ENCODE peak calls at places on chromosomes 7 and 10, in eight cellular contexts. One of them, this sample, is unnamed.

GRCh38 chr10:126568809-126569208 is 101.7 kb downstream of the C10orf90 start:
- DNase-seq in body of pancreas: no peak
- DNase-seq in psoas muscle: no peak
- DNase-seq in brain microvascular endothelial cell: no peak
- DNase-seq in fibroblast of pulmonary artery: no peak
- DNase-seq in foreskin fibroblast: no peak
- DNase-seq in lower lobe of right lung: no peak
- DNase-seq in heart right ventricle: no peak
- DNase-seq in this sample: no peak

GRCh38 chr7:51226042-51226755 is 90.4 kb downstream of the COBL start:
- DNase-seq in body of pancreas: no peak
- DNase-seq in psoas muscle: no peak
- DNase-seq in brain microvascular endothelial cell: no peak
- DNase-seq in fibroblast of pulmonary artery: no peak
- DNase-seq in foreskin fibroblast: no peak
- DNase-seq in lower lobe of right lung: no peak
- DNase-seq in heart right ventricle: no peak
- DNase-seq in this sample: no peak

GRCh38 chr7:85851571-85852193 is 664.8 kb upstream of the SEMA3D start:
- DNase-seq in body of pancreas: no peak
- DNase-seq in psoas muscle: no peak
- DNase-seq in brain microvascular endothelial cell: no peak
- DNase-seq in fibroblast of pulmonary artery: peak
- DNase-seq in foreskin fibroblast: peak
- DNase-seq in lower lobe of right lung: no peak
- DNase-seq in heart right ventricle: no peak
- DNase-seq in this sample: no peak

GRCh38 chr10:72503241-72503640 is 122.6 kb downstream of the MICU1 start:
- DNase-seq in body of pancreas: peak
- DNase-seq in psoas muscle: no peak
- DNase-seq in brain microvascular endothelial cell: peak
- DNase-seq in fibroblast of pulmonary artery: peak
- DNase-seq in foreskin fibroblast: peak
- DNase-seq in lower lobe of right lung: no peak
- DNase-seq in heart right ventricle: no peak
- DNase-seq in this sample: no peak

GRCh38 chr7:26291699-26292538 is at the start of gene SNX10:
- DNase-seq in body of pancreas: peak
- DNase-seq in psoas muscle: peak
- DNase-seq in brain microvascular endothelial cell: no peak
- DNase-seq in fibroblast of pulmonary artery: no peak
- DNase-seq in foreskin fibroblast: no peak
- DNase-seq in lower lobe of right lung: peak
- DNase-seq in heart right ventricle: peak
- DNase-seq in this sample: peak

GRCh38 chr7:25653412-25653811 is 425.1 kb upstream of the NPVF start:
- DNase-seq in body of pancreas: no peak
- DNase-seq in psoas muscle: no peak
- DNase-seq in brain microvascular endothelial cell: no peak
- DNase-seq in fibroblast of pulmonary artery: no peak
- DNase-seq in foreskin fibroblast: no peak
- DNase-seq in lower lobe of right lung: no peak
- DNase-seq in heart right ventricle: no peak
- DNase-seq in this sample: no peak

GRCh38 chr10:118913825-118914224 is 115.7 kb upstream of the NANOS1 start:
- DNase-seq in body of pancreas: no peak
- DNase-seq in psoas muscle: no peak
- DNase-seq in brain microvascular endothelial cell: no peak
- DNase-seq in fibroblast of pulmonary artery: no peak
- DNase-seq in foreskin fibroblast: no peak
- DNase-seq in lower lobe of right lung: no peak
- DNase-seq in heart right ventricle: peak
- DNase-seq in this sample: no peak

GRCh38 chr7:52726986-52727385 is 308.4 kb upstream of the POM121L12 start:
- DNase-seq in body of pancreas: no peak
- DNase-seq in psoas muscle: no peak
- DNase-seq in brain microvascular endothelial cell: no peak
- DNase-seq in fibroblast of pulmonary artery: no peak
- DNase-seq in foreskin fibroblast: no peak
- DNase-seq in lower lobe of right lung: no peak
- DNase-seq in heart right ventricle: no peak
- DNase-seq in this sample: no peak

GRCh38 chr10:62811159-62811875 is 4.8 kb downstream of the EGR2 start:
- DNase-seq in body of pancreas: no peak
- DNase-seq in psoas muscle: no peak
- DNase-seq in brain microvascular endothelial cell: no peak
- DNase-seq in fibroblast of pulmonary artery: no peak
- DNase-seq in foreskin fibroblast: no peak
- DNase-seq in lower lobe of right lung: no peak
- DNase-seq in heart right ventricle: no peak
- DNase-seq in this sample: no peak

GRCh38 chr10:77361426-77361825 is 276.2 kb downstream of the KCNMA1 start:
- DNase-seq in body of pancreas: no peak
- DNase-seq in psoas muscle: no peak
- DNase-seq in brain microvascular endothelial cell: no peak
- DNase-seq in fibroblast of pulmonary artery: no peak
- DNase-seq in foreskin fibroblast: no peak
- DNase-seq in lower lobe of right lung: no peak
- DNase-seq in heart right ventricle: no peak
- DNase-seq in this sample: no peak

GRCh38 chr10:79090134-79090803 is 21.5 kb downstream of the ZMIZ1 start:
- DNase-seq in body of pancreas: no peak
- DNase-seq in psoas muscle: no peak
- DNase-seq in brain microvascular endothelial cell: no peak
- DNase-seq in fibroblast of pulmonary artery: peak
- DNase-seq in foreskin fibroblast: no peak
- DNase-seq in lower lobe of right lung: no peak
- DNase-seq in heart right ventricle: no peak
- DNase-seq in this sample: no peak

GRCh38 chr10:24882047-24882698 is 70.2 kb downstream of the PRTFDC1 start:
- DNase-seq in body of pancreas: peak
- DNase-seq in psoas muscle: no peak
- DNase-seq in brain microvascular endothelial cell: peak
- DNase-seq in fibroblast of pulmonary artery: peak
- DNase-seq in foreskin fibroblast: no peak
- DNase-seq in lower lobe of right lung: no peak
- DNase-seq in heart right ventricle: no peak
- DNase-seq in this sample: no peak

GRCh38 chr7:117137868-117138267 is 184.6 kb downstream of the ST7 start:
- DNase-seq in body of pancreas: no peak
- DNase-seq in psoas muscle: no peak
- DNase-seq in brain microvascular endothelial cell: no peak
- DNase-seq in fibroblast of pulmonary artery: no peak
- DNase-seq in foreskin fibroblast: no peak
- DNase-seq in lower lobe of right lung: no peak
- DNase-seq in heart right ventricle: no peak
- DNase-seq in this sample: no peak

GRCh38 chr10:47303105-47303504 is 3.1 kb downstream of the GDF10 start:
- DNase-seq in body of pancreas: no peak
- DNase-seq in psoas muscle: no peak
- DNase-seq in brain microvascular endothelial cell: no peak
- DNase-seq in fibroblast of pulmonary artery: no peak
- DNase-seq in foreskin fibroblast: no peak
- DNase-seq in lower lobe of right lung: no peak
- DNase-seq in heart right ventricle: no peak
- DNase-seq in this sample: no peak

GRCh38 chr10:47299989-47300931 is at the start of gene GDF10:
- DNase-seq in body of pancreas: peak
- DNase-seq in psoas muscle: no peak
- DNase-seq in brain microvascular endothelial cell: no peak
- DNase-seq in fibroblast of pulmonary artery: no peak
- DNase-seq in foreskin fibroblast: no peak
- DNase-seq in lower lobe of right lung: no peak
- DNase-seq in heart right ventricle: no peak
- DNase-seq in this sample: no peak

GRCh38 chr10:47303866-47304265 is 3.9 kb downstream of the GDF10 start:
- DNase-seq in body of pancreas: no peak
- DNase-seq in psoas muscle: no peak
- DNase-seq in brain microvascular endothelial cell: no peak
- DNase-seq in fibroblast of pulmonary artery: no peak
- DNase-seq in foreskin fibroblast: no peak
- DNase-seq in lower lobe of right lung: no peak
- DNase-seq in heart right ventricle: no peak
- DNase-seq in this sample: no peak

GRCh38 chr10:47299611-47299988 is 397 bp upstream of the GDF10 start:
- DNase-seq in body of pancreas: no peak
- DNase-seq in psoas muscle: no peak
- DNase-seq in brain microvascular endothelial cell: no peak
- DNase-seq in fibroblast of pulmonary artery: no peak
- DNase-seq in foreskin fibroblast: no peak
- DNase-seq in lower lobe of right lung: no peak
- DNase-seq in heart right ventricle: no peak
- DNase-seq in this sample: no peak

GRCh38 chr10:47301833-47302232 is 1.8 kb downstream of the GDF10 start:
- DNase-seq in body of pancreas: peak
- DNase-seq in psoas muscle: no peak
- DNase-seq in brain microvascular endothelial cell: no peak
- DNase-seq in fibroblast of pulmonary artery: no peak
- DNase-seq in foreskin fibroblast: no peak
- DNase-seq in lower lobe of right lung: no peak
- DNase-seq in heart right ventricle: no peak
- DNase-seq in this sample: no peak
- H3K4me3 ChIP-seq in body of pancreas: no peak
- H3K4me3 ChIP-seq in psoas muscle: no peak
- H3K4me3 ChIP-seq in brain microvascular endothelial cell: no peak
- H3K4me3 ChIP-seq in fibroblast of pulmonary artery: no peak
- H3K4me3 ChIP-seq in foreskin fibroblast: no peak
- H3K4me3 ChIP-seq in lower lobe of right lung: peak
- H3K4me3 ChIP-seq in heart right ventricle: no peak
- H3K4me3 ChIP-seq in this sample: peak

GRCh38 chr7:101216860-101217387 is 457 bp downstream of the PLOD3 start:
- DNase-seq in body of pancreas: no peak
- DNase-seq in psoas muscle: no peak
- DNase-seq in brain microvascular endothelial cell: no peak
- DNase-seq in fibroblast of pulmonary artery: peak
- DNase-seq in foreskin fibroblast: no peak
- DNase-seq in lower lobe of right lung: no peak
- DNase-seq in heart right ventricle: no peak
- DNase-seq in this sample: no peak
- TF ChIP-seq CTCF in body of pancreas: no peak
- TF ChIP-seq CTCF in psoas muscle: peak
- TF ChIP-seq CTCF in brain microvascular endothelial cell: no peak
- TF ChIP-seq CTCF in fibroblast of pulmonary artery: no peak
- TF ChIP-seq CTCF in foreskin fibroblast: peak
- TF ChIP-seq CTCF in lower lobe of right lung: no peak
- TF ChIP-seq CTCF in heart right ventricle: no peak
- TF ChIP-seq CTCF in this sample: no peak

GRCh38 chr7:127791790-127792189 is 139.8 kb downstream of the SND1 start:
- DNase-seq in body of pancreas: no peak
- DNase-seq in psoas muscle: no peak
- DNase-seq in brain microvascular endothelial cell: no peak
- DNase-seq in fibroblast of pulmonary artery: peak
- DNase-seq in foreskin fibroblast: no peak
- DNase-seq in lower lobe of right lung: no peak
- DNase-seq in heart right ventricle: no peak
- DNase-seq in this sample: no peak
- H3K4me3 ChIP-seq in body of pancreas: no peak
- H3K4me3 ChIP-seq in psoas muscle: no peak
- H3K4me3 ChIP-seq in brain microvascular endothelial cell: no peak
- H3K4me3 ChIP-seq in fibroblast of pulmonary artery: no peak
- H3K4me3 ChIP-seq in foreskin fibroblast: no peak
- H3K4me3 ChIP-seq in lower lobe of right lung: no peak
- H3K4me3 ChIP-seq in heart right ventricle: no peak
- H3K4me3 ChIP-seq in this sample: no peak

DNA sequence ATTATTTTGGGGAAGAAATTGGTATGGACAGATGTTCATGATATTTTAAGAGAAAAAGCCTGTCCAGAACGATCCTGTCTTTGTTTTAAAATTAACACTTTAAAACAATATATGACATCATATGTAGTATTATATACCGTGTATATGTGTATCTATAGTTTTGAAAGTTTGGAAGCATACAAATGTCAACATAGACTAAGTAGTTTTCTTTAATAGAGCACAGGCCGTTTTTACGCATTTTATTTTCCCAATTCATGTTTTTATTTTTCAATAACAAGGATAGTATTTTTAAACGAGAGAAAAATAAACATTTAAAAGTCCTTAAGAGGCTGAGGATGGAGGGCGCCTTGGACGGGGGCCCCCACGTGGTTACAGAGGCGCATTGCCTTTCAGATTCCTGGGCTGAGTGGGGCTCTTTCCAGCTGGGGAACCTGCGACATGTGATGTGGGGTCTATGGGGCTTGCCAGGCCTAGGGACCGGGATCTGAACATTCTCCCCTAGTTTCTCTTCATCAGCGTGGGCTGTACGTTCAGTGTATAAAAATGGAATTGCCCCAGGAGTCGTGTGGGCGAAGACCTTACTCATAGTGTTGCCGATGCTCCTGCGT is 127.8 kb upstream of the ZNF746 start:
- DNase-seq in body of pancreas: peak
- DNase-seq in psoas muscle: peak
- DNase-seq in brain microvascular endothelial cell: peak
- DNase-seq in fibroblast of pulmonary artery: peak
- DNase-seq in foreskin fibroblast: peak
- DNase-seq in lower lobe of right lung: peak
- DNase-seq in heart right ventricle: peak
- DNase-seq in this sample: peak
- TF ChIP-seq CTCF in body of pancreas: peak
- TF ChIP-seq CTCF in psoas muscle: peak
- TF ChIP-seq CTCF in brain microvascular endothelial cell: peak
- TF ChIP-seq CTCF in fibroblast of pulmonary artery: peak
- TF ChIP-seq CTCF in foreskin fibroblast: peak
- TF ChIP-seq CTCF in lower lobe of right lung: peak
- TF ChIP-seq CTCF in heart right ventricle: peak
- TF ChIP-seq CTCF in this sample: peak

GRCh38 chr7:148735967-148736366 is 37.3 kb downstream of the CUL1 start:
- DNase-seq in body of pancreas: no peak
- DNase-seq in psoas muscle: no peak
- DNase-seq in brain microvascular endothelial cell: no peak
- DNase-seq in fibroblast of pulmonary artery: no peak
- DNase-seq in foreskin fibroblast: no peak
- DNase-seq in lower lobe of right lung: no peak
- DNase-seq in heart right ventricle: no peak
- DNase-seq in this sample: no peak

GRCh38 chr7:148733496-148733895 is 34.8 kb downstream of the CUL1 start:
- DNase-seq in body of pancreas: no peak
- DNase-seq in psoas muscle: no peak
- DNase-seq in brain microvascular endothelial cell: no peak
- DNase-seq in fibroblast of pulmonary artery: no peak
- DNase-seq in foreskin fibroblast: no peak
- DNase-seq in lower lobe of right lung: no peak
- DNase-seq in heart right ventricle: no peak
- DNase-seq in this sample: no peak

GRCh38 chr7:148735141-148735540 is 36.4 kb downstream of the CUL1 start:
- DNase-seq in body of pancreas: no peak
- DNase-seq in psoas muscle: no peak
- DNase-seq in brain microvascular endothelial cell: no peak
- DNase-seq in fibroblast of pulmonary artery: no peak
- DNase-seq in foreskin fibroblast: no peak
- DNase-seq in lower lobe of right lung: no peak
- DNase-seq in heart right ventricle: peak
- DNase-seq in this sample: no peak

GRCh38 chr7:148729984-148730733 is 31.5 kb downstream of the CUL1 start:
- DNase-seq in body of pancreas: no peak
- DNase-seq in psoas muscle: no peak
- DNase-seq in brain microvascular endothelial cell: peak
- DNase-seq in fibroblast of pulmonary artery: peak
- DNase-seq in foreskin fibroblast: peak
- DNase-seq in lower lobe of right lung: no peak
- DNase-seq in heart right ventricle: no peak
- DNase-seq in this sample: no peak

GRCh38 chr7:148732862-148733261 is 34.2 kb downstream of the CUL1 start:
- DNase-seq in body of pancreas: no peak
- DNase-seq in psoas muscle: no peak
- DNase-seq in brain microvascular endothelial cell: no peak
- DNase-seq in fibroblast of pulmonary artery: no peak
- DNase-seq in foreskin fibroblast: no peak
- DNase-seq in lower lobe of right lung: no peak
- DNase-seq in heart right ventricle: no peak
- DNase-seq in this sample: no peak
- H3K4me3 ChIP-seq in body of pancreas: no peak
- H3K4me3 ChIP-seq in psoas muscle: peak
- H3K4me3 ChIP-seq in brain microvascular endothelial cell: no peak
- H3K4me3 ChIP-seq in fibroblast of pulmonary artery: no peak
- H3K4me3 ChIP-seq in foreskin fibroblast: no peak
- H3K4me3 ChIP-seq in lower lobe of right lung: no peak
- H3K4me3 ChIP-seq in heart right ventricle: no peak
- H3K4me3 ChIP-seq in this sample: no peak